ENCODE peak calls at places on chromosomes 3 and 15, in nine cellular contexts. D, Q, L, G, X, R, Z, I and F are unnamed samples.

GRCh38 chr15:59703979-59704796 is 15.1 kb upstream of the BNIP2 start:
- DNase-seq in D (no peak), Q (no peak), L (no peak), G (no peak), X (no peak), R (no peak), Z (no peak), I (no peak), F (no peak)

GRCh38 chr15:70113304-70113700 is 15.6 kb upstream of the TLE3 start:
- DNase-seq in D (no peak), Q (no peak), L (peak), G (no peak), X (no peak), R (no peak), Z (no peak), I (no peak), F (no peak)

GRCh38 chr3:189132125-189132744 is 39.5 kb upstream of the TPRG1 start:
- DNase-seq in D (no peak), Q (peak), L (peak), G (peak), X (peak), R (peak), Z (no peak), I (peak), F (no peak)

GRCh38 chr3:134644731-134645514 is 5.9 kb downstream of the KY start:
- DNase-seq in D (no peak), Q (no peak), L (no peak), G (no peak), X (no peak), R (no peak), Z (no peak), I (no peak), F (no peak)

GRCh38 chr3:62611541-62612240 is 238.3 kb upstream of the FEZF2 start:
- DNase-seq in D (no peak), Q (no peak), L (no peak), G (no peak), X (no peak), R (no peak), Z (no peak), I (no peak), F (no peak)

GRCh38 chr3:39414421-39414907 is 7.9 kb downstream of the RPSA start:
- DNase-seq in D (no peak), Q (no peak), L (no peak), G (no peak), X (no peak), R (no peak), Z (no peak), I (no peak), F (peak)

GRCh38 chr15:28113426-28114113 is 14.5 kb upstream of the OCA2 start:
- DNase-seq in D (no peak), Q (no peak), L (peak), G (no peak), X (no peak), R (no peak), Z (no peak), I (no peak), F (no peak)

GRCh38 chr3:125165189-125165947 is 47.2 kb downstream of the SLC12A8 start:
- DNase-seq in D (peak), Q (no peak), L (no peak), G (peak), X (no peak), R (no peak), Z (no peak), I (peak), F (no peak)

GRCh38 chr3:78529601-78530000 is 1238.2 kb downstream of the ROBO1 start:
- DNase-seq in D (no peak), Q (no peak), L (no peak), G (no peak), X (no peak), R (no peak), Z (no peak), I (no peak), F (no peak)

GRCh38 chr15:76239786-76240185 is 71.5 kb downstream of the ETFA start:
- DNase-seq in D (no peak), Q (no peak), L (no peak), G (no peak), X (no peak), R (no peak), Z (no peak), I (no peak), F (no peak)

GRCh38 chr3:197956626-197956988 is 3.4 kb upstream of the LMLN start:
- DNase-seq in D (no peak), Q (no peak), L (no peak), G (no peak), X (no peak), R (no peak), Z (no peak), I (no peak), F (no peak)

GRCh38 chr3:185024966-185025365 is 127.9 kb downstream of the C3orf70 start:
- DNase-seq in D (no peak), Q (no peak), L (no peak), G (no peak), X (peak), R (no peak), Z (no peak), I (no peak), F (no peak)

GRCh38 chr15:32733276-32733675 is 15.5 kb downstream of the GREM1 start:
- DNase-seq in D (no peak), Q (no peak), L (no peak), G (no peak), X (no peak), R (no peak), Z (no peak), I (no peak), F (no peak)

GRCh38 chr15:79450648-79451047 is 18.5 kb downstream of the MINAR1 start:
- DNase-seq in D (no peak), Q (no peak), L (no peak), G (no peak), X (no peak), R (no peak), Z (no peak), I (no peak), F (peak)

GRCh38 chr3:59046839-59047238 is 3.0 kb downstream of the CFAP20DC start:
- DNase-seq in D (no peak), Q (no peak), L (no peak), G (no peak), X (no peak), R (no peak), Z (no peak), I (no peak), F (no peak)

GRCh38 chr3:108292905-108293328 is 3.4 kb upstream of the HHLA2 start:
- DNase-seq in D (no peak), Q (no peak), L (no peak), G (peak), X (no peak), R (no peak), Z (no peak), I (no peak), F (no peak)

GRCh38 chr3:189727191-189727590 is 96.0 kb downstream of the TP63 start:
- DNase-seq in D (no peak), Q (no peak), L (no peak), G (no peak), X (peak), R (no peak), Z (no peak), I (no peak), F (no peak)

GRCh38 chr3:17136251-17136721 is 251.5 kb downstream of the PLCL2 start:
- DNase-seq in D (no peak), Q (no peak), L (no peak), G (no peak), X (no peak), R (no peak), Z (no peak), I (no peak), F (no peak)

GRCh38 chr3:35900079-35900478 is 260.8 kb downstream of the ARPP21 start:
- DNase-seq in D (no peak), Q (no peak), L (no peak), G (no peak), X (no peak), R (no peak), Z (no peak), I (no peak), F (no peak)